ENCODE peak calls at places on chromosomes 5 and 9, in six cellular contexts. H, S, Q, O, X and C are unnamed samples.

GRCh38 chr5:170427672-170428236 is 38.6 kb upstream of the KCNMB1 start:
- DNase-seq in H (no peak), Q (no peak), X (no peak), O (no peak), S (peak; percentile 69), C (no peak)

GRCh38 chr9:23638011-23638410 is 188.0 kb downstream of the ELAVL2 start:
- DNase-seq in O (no peak), X (no peak), Q (no peak), H (no peak), S (no peak), C (no peak)

GRCh38 chr5:113607361-113607760 is 93.9 kb downstream of the YTHDC2 start:
- DNase-seq in X (no peak), S (no peak), Q (no peak), H (no peak), O (no peak), C (no peak)

GRCh38 chr5:55510523-55510880 is 24.3 kb downstream of the PLPP1 start:
- DNase-seq in X (no peak), Q (no peak), H (no peak), O (no peak), S (no peak), C (no peak)

GRCh38 chr9:99801775-99802174 is 19.9 kb upstream of the NR4A3 start:
- DNase-seq in X (no peak), S (no peak), H (no peak), Q (no peak), O (no peak), C (no peak)

GRCh38 chr9:126509718-126510117 is 104.0 kb upstream of the LMX1B start:
- DNase-seq in S (peak; percentile 9), X (no peak), Q (no peak), H (no peak), O (no peak), C (no peak)

GRCh38 chr5:7763621-7764072 is 87.3 kb downstream of the CFAP90 start:
- DNase-seq in S (no peak), H (no peak), Q (no peak), O (no peak), X (no peak), C (no peak)

GRCh38 chr5:65480306-65480865 is 1.3 kb downstream of the ADAMTS6 start:
- DNase-seq in Q (peak; percentile 73), S (peak; percentile 80), X (peak; percentile 26), H (peak; percentile 30), O (peak; percentile 24), C (peak; percentile 53)

DNA sequence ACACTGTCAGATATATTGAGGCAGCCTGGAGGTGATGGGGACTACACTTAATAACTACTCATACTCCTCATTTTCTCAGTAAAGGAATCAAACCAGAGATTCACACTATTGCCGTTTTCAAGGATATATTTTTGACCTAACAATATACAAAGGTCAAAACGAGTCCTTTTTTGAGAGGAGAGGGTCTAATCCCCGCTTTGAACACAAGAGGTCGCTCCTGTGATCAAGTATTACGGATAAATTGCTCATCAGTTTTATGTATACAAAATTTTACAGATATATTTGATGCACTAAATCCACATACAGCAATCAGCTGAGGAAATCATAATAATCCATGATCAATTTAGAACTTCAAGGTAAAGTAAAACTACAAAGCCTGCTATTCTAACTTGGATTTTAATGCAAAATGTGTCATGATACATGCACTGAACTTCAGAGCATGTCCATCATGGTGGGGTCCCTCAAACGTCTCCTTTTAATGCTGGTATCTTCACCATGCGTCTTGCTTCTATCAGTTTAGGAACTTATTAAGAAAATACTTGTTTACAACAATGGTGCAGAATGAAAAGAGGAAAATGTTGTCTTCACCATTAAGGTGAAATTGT is 2.5 kb upstream of the ISL1 start:
- DNase-seq in H (no peak), X (no peak), S (no peak), O (no peak), Q (peak; percentile 6), C (peak; percentile 19)
- TF ChIP-seq CTCF in H (peak; percentile 34), X (no peak), S (peak; percentile 27), O (peak; percentile 58), Q (peak; percentile 34), C (peak; percentile 44)

GRCh38 chr9:94782367-94783120 is 56.0 kb downstream of the AOPEP start:
- DNase-seq in O (no peak), X (no peak), S (no peak), Q (no peak), H (no peak), C (no peak)
- H3K4me3 ChIP-seq in O (no peak overlapping the region), X (no peak overlapping the region), S (no peak overlapping the region), Q (no peak overlapping the region), H (no peak overlapping the region), C (no peak overlapping the region)

GRCh38 chr5:11075010-11075860 is 314.2 kb upstream of the DAP start:
- DNase-seq in X (peak; percentile 22), O (no peak), S (no peak), H (no peak), Q (no peak), C (no peak)
- TF ChIP-seq CTCF in X (no peak), O (peak; percentile 17), S (no peak), H (no peak), Q (peak; percentile 4), C (peak; percentile 26)

GRCh38 chr9:96020822-96021615 is 145.5 kb downstream of the ERCC6L2 start:
- DNase-seq in S (no peak), Q (no peak), X (no peak), H (no peak), O (no peak), C (peak; percentile 23)
- H3K4me3 ChIP-seq in S (peak overlapping the region; percentile 73), Q (peak overlapping the region; percentile 61), X (peak overlapping the region; percentile 60), H (peak overlapping the region; percentile 42), O (peak overlapping the region; percentile 73), C (peak overlapping the region; percentile 50)

DNA sequence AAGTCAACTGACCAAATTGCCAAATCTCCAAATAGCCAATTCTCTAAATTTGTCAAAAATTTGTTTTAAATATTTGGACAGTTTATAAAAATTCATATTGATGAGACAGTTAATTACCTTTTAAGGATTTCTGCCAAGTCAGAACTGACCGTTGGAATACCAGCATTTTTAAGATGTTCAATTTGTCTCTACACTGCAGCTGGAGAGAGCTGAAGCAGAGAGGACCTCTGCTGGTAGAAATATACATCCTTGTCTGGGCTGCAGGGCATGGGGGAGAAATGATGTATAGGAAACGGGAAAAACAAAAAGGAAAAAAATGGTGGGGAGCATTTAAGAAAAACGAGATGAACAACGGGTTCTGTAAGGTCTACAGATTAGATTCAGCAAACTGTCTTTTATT is 16.8 kb downstream of the NR6A1 start:
- DNase-seq in H (peak; percentile 40), S (no peak), Q (no peak), O (no peak), X (no peak), C (no peak)
- TF ChIP-seq CTCF in H (peak; percentile 62), S (peak; percentile 23), Q (peak; percentile 64), O (peak; percentile 10), X (peak; percentile 15), C (no peak)